ENCODE peak calls at places on chromosomes 5 and 9, in ten cellular contexts. One of them, this sample, is unnamed.

GRCh38 chr5:176415240-176416122 is 858 bp downstream of the CLTB start:
- DNase-seq in HT-29: peak
- DNase-seq in NCI-H1105: no peak
- DNase-seq in effector CD8-positive, alpha-beta T cell: no peak
- DNase-seq in SW480: peak
- DNase-seq in foreskin keratinocyte: peak
- DNase-seq in cardiac fibroblast: peak
- DNase-seq in CD4-positive, alpha-beta memory T cell: no peak
- DNase-seq in transverse colon: peak
- DNase-seq in T-helper 1 cell: no peak
- DNase-seq in this sample: peak

GRCh38 chr5:178994580-178995340 is at the start of gene GRM6:
- DNase-seq in HT-29: no peak
- DNase-seq in NCI-H1105: no peak
- DNase-seq in effector CD8-positive, alpha-beta T cell: no peak
- DNase-seq in SW480: no peak
- DNase-seq in foreskin keratinocyte: no peak
- DNase-seq in cardiac fibroblast: peak
- DNase-seq in CD4-positive, alpha-beta memory T cell: no peak
- DNase-seq in transverse colon: no peak
- DNase-seq in T-helper 1 cell: no peak
- DNase-seq in this sample: no peak

GRCh38 chr9:111179577-111179976 is 141.3 kb upstream of the LPAR1 start:
- DNase-seq in HT-29: no peak
- DNase-seq in NCI-H1105: no peak
- DNase-seq in effector CD8-positive, alpha-beta T cell: no peak
- DNase-seq in SW480: no peak
- DNase-seq in foreskin keratinocyte: no peak
- DNase-seq in cardiac fibroblast: no peak
- DNase-seq in CD4-positive, alpha-beta memory T cell: no peak
- DNase-seq in transverse colon: peak
- DNase-seq in T-helper 1 cell: no peak
- DNase-seq in this sample: no peak

GRCh38 chr5:14914603-14915277 is 43.2 kb upstream of the ANKH start:
- DNase-seq in HT-29: no peak
- DNase-seq in NCI-H1105: no peak
- DNase-seq in effector CD8-positive, alpha-beta T cell: no peak
- DNase-seq in SW480: no peak
- DNase-seq in foreskin keratinocyte: peak
- DNase-seq in cardiac fibroblast: peak
- DNase-seq in CD4-positive, alpha-beta memory T cell: no peak
- DNase-seq in transverse colon: no peak
- DNase-seq in T-helper 1 cell: no peak
- DNase-seq in this sample: peak

GRCh38 chr9:4382722-4383317 is 83.0 kb upstream of the GLIS3 start:
- DNase-seq in HT-29: peak
- DNase-seq in NCI-H1105: peak
- DNase-seq in effector CD8-positive, alpha-beta T cell: no peak
- DNase-seq in SW480: peak
- DNase-seq in foreskin keratinocyte: no peak
- DNase-seq in cardiac fibroblast: peak
- DNase-seq in CD4-positive, alpha-beta memory T cell: peak
- DNase-seq in transverse colon: no peak
- DNase-seq in T-helper 1 cell: no peak
- DNase-seq in this sample: peak

GRCh38 chr5:161744276-161744675 is 58.8 kb downstream of the GABRA6 start:
- DNase-seq in HT-29: no peak
- DNase-seq in NCI-H1105: no peak
- DNase-seq in effector CD8-positive, alpha-beta T cell: no peak
- DNase-seq in SW480: no peak
- DNase-seq in foreskin keratinocyte: no peak
- DNase-seq in cardiac fibroblast: no peak
- DNase-seq in CD4-positive, alpha-beta memory T cell: no peak
- DNase-seq in transverse colon: no peak
- DNase-seq in T-helper 1 cell: no peak
- DNase-seq in this sample: no peak

GRCh38 chr9:93159601-93160418 is 24.1 kb upstream of the WNK2 start:
- DNase-seq in HT-29: peak
- DNase-seq in NCI-H1105: peak
- DNase-seq in effector CD8-positive, alpha-beta T cell: peak
- DNase-seq in SW480: peak
- DNase-seq in foreskin keratinocyte: no peak
- DNase-seq in cardiac fibroblast: peak
- DNase-seq in CD4-positive, alpha-beta memory T cell: peak
- DNase-seq in transverse colon: peak
- DNase-seq in T-helper 1 cell: peak
- DNase-seq in this sample: peak

GRCh38 chr5:164422400-164422799 is 917.0 kb downstream of the MAT2B start:
- DNase-seq in HT-29: peak
- DNase-seq in NCI-H1105: no peak
- DNase-seq in effector CD8-positive, alpha-beta T cell: no peak
- DNase-seq in SW480: no peak
- DNase-seq in foreskin keratinocyte: no peak
- DNase-seq in cardiac fibroblast: peak
- DNase-seq in CD4-positive, alpha-beta memory T cell: no peak
- DNase-seq in transverse colon: no peak
- DNase-seq in T-helper 1 cell: no peak
- DNase-seq in this sample: peak

GRCh38 chr5:32458799-32459400 is 14.4 kb upstream of the ZFR start:
- DNase-seq in HT-29: no peak
- DNase-seq in NCI-H1105: no peak
- DNase-seq in effector CD8-positive, alpha-beta T cell: no peak
- DNase-seq in SW480: no peak
- DNase-seq in foreskin keratinocyte: no peak
- DNase-seq in cardiac fibroblast: no peak
- DNase-seq in CD4-positive, alpha-beta memory T cell: no peak
- DNase-seq in transverse colon: no peak
- DNase-seq in T-helper 1 cell: no peak
- DNase-seq in this sample: no peak

GRCh38 chr5:59423021-59423420 is 470.5 kb downstream of the PDE4D start:
- DNase-seq in HT-29: no peak
- DNase-seq in NCI-H1105: no peak
- DNase-seq in effector CD8-positive, alpha-beta T cell: no peak
- DNase-seq in SW480: no peak
- DNase-seq in foreskin keratinocyte: no peak
- DNase-seq in cardiac fibroblast: peak
- DNase-seq in CD4-positive, alpha-beta memory T cell: no peak
- DNase-seq in transverse colon: no peak
- DNase-seq in T-helper 1 cell: no peak
- DNase-seq in this sample: no peak

GRCh38 chr5:14121552-14121951 is 21.6 kb upstream of the TRIO start:
- DNase-seq in HT-29: no peak
- DNase-seq in NCI-H1105: no peak
- DNase-seq in effector CD8-positive, alpha-beta T cell: no peak
- DNase-seq in SW480: no peak
- DNase-seq in foreskin keratinocyte: no peak
- DNase-seq in cardiac fibroblast: no peak
- DNase-seq in CD4-positive, alpha-beta memory T cell: no peak
- DNase-seq in transverse colon: no peak
- DNase-seq in T-helper 1 cell: no peak
- DNase-seq in this sample: no peak

GRCh38 chr5:146051678-146052077 is 53.7 kb downstream of the PLAC8L1 start:
- DNase-seq in HT-29: no peak
- DNase-seq in NCI-H1105: no peak
- DNase-seq in effector CD8-positive, alpha-beta T cell: no peak
- DNase-seq in SW480: no peak
- DNase-seq in foreskin keratinocyte: no peak
- DNase-seq in cardiac fibroblast: peak
- DNase-seq in CD4-positive, alpha-beta memory T cell: no peak
- DNase-seq in transverse colon: no peak
- DNase-seq in T-helper 1 cell: no peak
- DNase-seq in this sample: peak

This sample was measured in RKO.